ENCODE peak calls at places on chromosomes 13 and 19, in four cellular contexts. C is GM06990, V is natural killer cell, W is lower leg skin. O is an unnamed sample.

GRCh38 chr19:14090509-14091085 is at the start of gene SAMD1:
- DNase-seq in C (peak), V (peak), W (peak), O (peak)

GRCh38 chr13:79937311-79938243 is 403.3 kb downstream of the SPRY2 start:
- DNase-seq in C (no peak), V (no peak), W (no peak), O (no peak)

GRCh38 chr13:33348366-33348765 is 62.8 kb upstream of the STARD13 start:
- DNase-seq in C (no peak), V (no peak), W (no peak), O (no peak)

GRCh38 chr13:26784704-26785639 is 24.4 kb upstream of the GPR12 start:
- DNase-seq in C (no peak), V (no peak), W (no peak), O (no peak)

GRCh38 chr13:104043184-104043583 is 977.0 kb upstream of the SLC10A2 start:
- DNase-seq in C (no peak), V (no peak), W (no peak), O (no peak)

GRCh38 chr13:101341464-101341863 is 74.8 kb downstream of the NALCN start:
- DNase-seq in C (no peak), V (no peak), W (no peak), O (no peak)

GRCh38 chr13:79307866-79308298 is 98.2 kb downstream of the RBM26 start:
- DNase-seq in C (no peak), V (no peak), W (no peak), O (no peak)

GRCh38 chr13:60111726-60112125 is 52.0 kb downstream of the DIAPH3 start:
- DNase-seq in C (no peak), V (no peak), W (no peak), O (no peak)

GRCh38 chr13:33743438-33744368 is 74.2 kb upstream of the RFC3 start:
- DNase-seq in C (peak), V (no peak), W (no peak), O (no peak)

GRCh38 chr19:19464339-19465098 is 50.8 kb downstream of the TSSK6 start:
- DNase-seq in C (no peak), V (no peak), W (no peak), O (no peak)

GRCh38 chr13:99523838-99524237 is 22.6 kb downstream of the TM9SF2 start:
- DNase-seq in C (no peak), V (no peak), W (no peak), O (no peak)

GRCh38 chr13:99527346-99527745 is 26.1 kb downstream of the TM9SF2 start:
- DNase-seq in C (no peak), V (no peak), W (no peak), O (no peak)

GRCh38 chr13:99525967-99526366 is 24.7 kb downstream of the TM9SF2 start:
- DNase-seq in C (no peak), V (no peak), W (no peak), O (no peak)

GRCh38 chr13:99526549-99526948 is 25.3 kb downstream of the TM9SF2 start:
- DNase-seq in C (no peak), V (no peak), W (no peak), O (no peak)

DNA sequence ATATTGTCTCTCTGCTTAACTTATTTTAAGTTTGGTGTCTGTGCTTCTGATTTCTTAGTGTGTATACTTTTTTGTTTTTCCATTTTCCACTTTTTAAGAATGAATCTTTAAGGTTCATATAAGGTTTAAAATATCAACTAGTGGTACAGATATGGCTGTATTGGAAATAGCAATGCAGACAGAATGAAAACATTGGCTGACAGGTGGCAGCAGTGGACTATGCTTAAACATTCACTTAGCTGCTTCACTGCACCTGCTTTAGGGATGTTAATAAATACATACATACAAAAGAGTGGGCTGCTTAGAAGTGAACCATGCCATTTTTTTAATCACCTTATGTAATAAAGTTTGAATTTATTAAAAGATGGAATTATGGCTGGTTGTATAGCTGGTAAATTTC is 27.3 kb downstream of the TM9SF2 start:
- DNase-seq in C (no peak), V (no peak), W (no peak), O (no peak)
- TF ChIP-seq CTCF in C (peak), V (no peak), W (no peak), O (peak)

DNA sequence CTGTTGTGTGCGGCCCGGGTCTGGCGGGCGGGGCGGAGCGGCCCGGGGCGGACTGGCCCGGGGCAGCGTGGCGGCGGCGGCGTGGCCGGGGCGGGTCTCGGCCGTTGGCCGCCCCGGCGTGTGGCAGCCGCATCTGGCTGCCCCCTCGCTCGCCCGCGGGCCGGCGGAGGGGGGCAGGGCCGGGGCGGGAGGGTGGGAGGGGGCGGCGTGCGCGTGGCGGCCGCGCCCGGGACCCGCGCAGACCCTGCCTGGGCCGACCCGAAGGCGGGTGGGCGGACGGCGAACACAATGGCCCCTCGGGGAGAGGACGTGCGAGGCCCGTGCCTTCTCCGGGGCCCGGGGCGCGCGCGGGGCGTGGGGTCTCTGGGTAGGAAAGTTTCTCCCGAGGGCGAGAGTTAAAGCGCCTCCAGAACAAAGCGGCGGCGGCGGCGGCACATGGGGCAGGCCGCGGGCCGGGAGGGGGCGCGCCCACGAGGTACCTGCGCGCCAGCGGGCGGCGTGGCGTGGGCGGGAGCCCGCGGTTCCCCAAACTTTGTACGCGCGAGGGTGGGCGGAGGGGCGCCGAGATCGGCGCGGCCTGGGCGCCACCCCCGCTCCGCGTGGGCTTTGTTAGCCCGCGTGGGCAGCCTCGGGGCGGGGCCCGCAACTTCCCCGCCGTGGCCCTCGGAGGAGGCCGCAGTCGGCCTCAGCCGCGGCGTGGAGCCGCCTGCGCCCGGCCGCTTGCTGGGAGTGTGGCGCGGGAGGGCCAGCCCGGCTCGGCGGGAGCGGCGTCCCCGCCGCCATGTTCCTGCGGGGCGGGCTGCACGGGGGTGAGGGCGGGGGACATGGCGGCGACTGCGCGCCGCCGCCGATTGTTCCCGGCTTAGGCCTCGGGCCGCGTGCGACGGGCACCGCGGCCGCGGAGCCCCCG is 764 bp downstream of the MIR17HG start:
- DNase-seq in C (no peak), V (peak), W (peak), O (peak)
- TF ChIP-seq CTCF in C (no peak), V (no peak), W (no peak), O (peak)

DNA sequence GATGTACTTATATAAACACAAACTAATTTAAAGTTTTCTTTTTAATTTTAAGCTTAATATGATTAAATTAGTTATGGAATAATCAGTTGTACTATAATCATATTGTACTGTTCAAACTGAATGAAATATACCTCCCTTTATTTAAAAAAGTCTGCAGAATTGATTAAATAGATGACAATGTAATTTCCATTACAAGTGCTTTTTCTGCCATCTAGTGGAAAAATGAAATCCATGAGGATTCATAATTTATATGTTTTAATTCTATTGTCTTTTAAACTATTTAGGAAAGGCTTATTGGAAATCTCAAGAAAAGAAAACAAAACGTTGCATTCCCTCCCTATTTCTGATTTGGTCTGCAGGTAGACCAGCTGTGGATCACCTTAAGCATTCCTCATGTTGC is 30.8 kb downstream of the MZT1 start:
- DNase-seq in C (no peak), V (no peak), W (no peak), O (no peak)
- TF ChIP-seq CTCF in C (peak), V (no peak), W (no peak), O (peak)

GRCh38 chr19:16078759-16079707 is 2.7 kb downstream of the TPM4 start:
- DNase-seq in C (peak), V (peak), W (no peak), O (no peak)
- TF ChIP-seq CTCF in C (no peak), V (no peak), W (no peak), O (no peak)

DNA sequence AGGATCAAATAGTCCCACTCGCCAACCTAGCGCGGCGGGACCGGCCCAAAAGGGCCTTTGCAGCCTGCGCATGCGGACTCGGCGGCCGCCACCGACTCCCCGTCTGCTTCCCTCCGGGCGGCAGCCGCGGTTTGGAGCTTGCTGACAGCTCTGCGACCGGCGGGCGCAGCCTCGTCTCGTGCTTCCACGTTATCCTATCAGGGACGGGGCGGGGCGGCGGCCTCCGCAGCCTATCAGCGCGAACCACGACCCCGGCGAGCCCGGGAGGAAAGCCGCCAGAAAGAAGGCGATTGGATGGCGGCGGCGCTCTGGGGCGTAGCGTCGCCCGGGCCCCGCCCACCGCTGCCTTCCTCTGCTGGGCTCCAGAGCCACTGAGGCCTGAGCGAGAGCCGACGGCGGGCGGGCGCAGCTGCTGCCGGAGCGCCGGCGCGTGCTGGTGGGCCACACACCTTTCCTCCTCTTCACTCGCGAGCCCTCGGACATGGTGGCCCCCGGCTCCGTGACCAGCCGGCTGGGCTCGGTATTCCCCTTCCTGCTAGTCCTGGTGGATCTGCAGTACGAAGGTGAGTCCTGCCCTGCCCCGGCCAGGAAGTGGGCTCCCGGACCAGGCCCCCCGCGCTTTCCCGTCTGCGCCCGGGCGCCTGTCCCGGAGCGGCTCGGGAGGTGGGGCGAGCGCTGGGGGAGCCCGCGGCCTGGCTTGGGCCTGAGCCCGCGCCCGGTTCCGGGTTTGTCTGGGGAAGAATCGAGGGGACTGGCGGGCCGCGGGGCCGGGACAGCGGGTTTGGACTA is at the start of gene DNAJC3:
- DNase-seq in C (peak), V (peak), W (peak), O (peak)
- TF ChIP-seq CTCF in C (no peak), V (no peak), W (no peak), O (no peak)

DNA sequence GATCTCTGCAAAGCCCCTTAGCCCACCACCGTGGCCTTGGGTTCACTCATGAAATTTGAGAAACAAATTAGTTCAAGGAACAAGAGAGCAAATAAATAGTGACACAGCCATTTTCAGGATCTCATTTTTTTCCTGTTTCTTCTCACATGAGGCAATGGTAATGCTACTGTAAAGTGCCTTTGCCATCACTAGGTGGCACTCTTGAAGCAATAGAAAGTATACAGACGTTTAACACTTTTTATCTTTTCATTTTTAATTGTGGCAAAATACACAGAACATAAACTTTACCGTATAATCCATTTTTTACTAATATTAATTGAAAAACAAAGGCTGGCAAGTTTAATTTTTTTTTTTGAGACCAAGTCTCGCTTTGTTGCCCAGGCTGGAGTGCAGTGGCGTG is 76.9 kb upstream of the ZNF835 start:
- DNase-seq in C (no peak), V (no peak), W (no peak), O (no peak)
- TF ChIP-seq CTCF in C (no peak), V (no peak), W (no peak), O (no peak)

GRCh38 chr19:58056861-58057260 is 2.2 kb upstream of the ZNF135 start:
- DNase-seq in C (no peak), V (no peak), W (no peak), O (no peak)

GRCh38 chr19:58059003-58059671 is at the start of gene ZNF135:
- DNase-seq in C (no peak), V (peak), W (peak), O (peak)

GRCh38 chr19:58059681-58060080 is 599 bp downstream of the ZNF135 start:
- DNase-seq in C (no peak), V (no peak), W (no peak), O (no peak)

GRCh38 chr19:58058428-58058827 is 654 bp upstream of the ZNF135 start:
- DNase-seq in C (no peak), V (no peak), W (no peak), O (no peak)

GRCh38 chr19:58060231-58060630 is 1.1 kb downstream of the ZNF135 start:
- DNase-seq in C (no peak), V (no peak), W (no peak), O (no peak)
- TF ChIP-seq CTCF in C (no peak), V (no peak), W (no peak), O (no peak)